ENCODE peak calls at places on chromosomes 4 and X, in four cellular contexts. One of them, this sample, is unnamed.

GRCh38 chr4:153346563-153346962 is 2.1 kb downstream of the MND1 start:
- DNase-seq in K562: peak
- DNase-seq in GM12878: no peak
- DNase-seq in HepG2: no peak
- DNase-seq in this sample: no peak

GRCh38 chrX:46913710-46914109 is 1.5 kb downstream of the JADE3 start:
- DNase-seq in HepG2: peak
- DNase-seq in K562: no peak
- DNase-seq in GM12878: no peak
- DNase-seq in this sample: no peak

GRCh38 chrX:151742311-151742710 is 7.8 kb downstream of the CNGA2 start:
- DNase-seq in K562: no peak
- DNase-seq in HepG2: no peak
- DNase-seq in GM12878: no peak
- DNase-seq in this sample: no peak

GRCh38 chr4:76758996-76759395 is 138.9 kb downstream of the SOWAHB start:
- DNase-seq in GM12878: peak
- DNase-seq in K562: no peak
- DNase-seq in HepG2: no peak
- DNase-seq in this sample: no peak

GRCh38 chr4:88661724-88662123 is 35.9 kb downstream of the NAP1L5 start:
- DNase-seq in GM12878: no peak
- DNase-seq in HepG2: no peak
- DNase-seq in K562: no peak
- DNase-seq in this sample: no peak

GRCh38 chr4:174273960-174274359 is 9.5 kb downstream of the FBXO8 start:
- DNase-seq in HepG2: no peak
- DNase-seq in K562: no peak
- DNase-seq in GM12878: no peak
- DNase-seq in this sample: no peak

GRCh38 chrX:75784689-75785491 is at the start of gene MAGEE2:
- DNase-seq in HepG2: peak
- DNase-seq in GM12878: no peak
- DNase-seq in K562: no peak
- DNase-seq in this sample: no peak

GRCh38 chrX:103404225-103405008 is 28.1 kb downstream of the BEX3 start:
- DNase-seq in HepG2: peak
- DNase-seq in K562: peak
- DNase-seq in GM12878: peak
- DNase-seq in this sample: peak

GRCh38 chrX:298993-299392 is 17.8 kb downstream of the PLCXD1 start:
- DNase-seq in K562: no peak
- DNase-seq in HepG2: no peak
- DNase-seq in GM12878: no peak
- DNase-seq in this sample: no peak

GRCh38 chr4:141331534-141332358 is 111.1 kb downstream of the ZNF330 start:
- DNase-seq in GM12878: no peak
- DNase-seq in HepG2: no peak
- DNase-seq in K562: no peak
- DNase-seq in this sample: no peak

GRCh38 chr4:139795915-139796314 is 130.3 kb downstream of the MGST2 start:
- DNase-seq in HepG2: no peak
- DNase-seq in K562: no peak
- DNase-seq in GM12878: no peak
- DNase-seq in this sample: no peak

GRCh38 chr4:165982934-165983333 is 109.9 kb downstream of the TLL1 start:
- DNase-seq in GM12878: no peak
- DNase-seq in K562: no peak
- DNase-seq in HepG2: peak
- DNase-seq in this sample: no peak

GRCh38 chr4:92381640-92382039 is 77.9 kb downstream of the GRID2 start:
- DNase-seq in GM12878: no peak
- DNase-seq in HepG2: no peak
- DNase-seq in K562: no peak
- DNase-seq in this sample: no peak

GRCh38 chr4:179196511-179196910 is 1754.3 kb upstream of the AGA start:
- DNase-seq in GM12878: no peak
- DNase-seq in K562: no peak
- DNase-seq in HepG2: no peak
- DNase-seq in this sample: no peak

GRCh38 chr4:88137112-88137511 is 21.3 kb downstream of the ABCG2 start:
- DNase-seq in K562: no peak
- DNase-seq in GM12878: no peak
- DNase-seq in HepG2: no peak
- DNase-seq in this sample: no peak

GRCh38 chr4:38803833-38804653 is 548 bp downstream of the TLR1 start:
- DNase-seq in HepG2: no peak
- DNase-seq in GM12878: peak
- DNase-seq in K562: no peak
- DNase-seq in this sample: no peak

GRCh38 chr4:87042986-87043820 is 108.4 kb downstream of the AFF1 start:
- DNase-seq in K562: no peak
- DNase-seq in HepG2: no peak
- DNase-seq in GM12878: no peak
- DNase-seq in this sample: no peak

GRCh38 chr4:26937136-26937535 is 76.5 kb downstream of the STIM2 start:
- DNase-seq in HepG2: no peak
- DNase-seq in GM12878: no peak
- DNase-seq in K562: peak
- DNase-seq in this sample: no peak

GRCh38 chr4:54687887-54688841 is 30.4 kb downstream of the KIT start:
- DNase-seq in HepG2: no peak
- DNase-seq in GM12878: no peak
- DNase-seq in K562: no peak
- DNase-seq in this sample: no peak

GRCh38 chr4:5371415-5372190 is 320.3 kb downstream of the STK32B start:
- DNase-seq in K562: no peak
- DNase-seq in HepG2: no peak
- DNase-seq in GM12878: no peak
- DNase-seq in this sample: no peak

GRCh38 chr4:76993787-76994641 is 44.5 kb downstream of the SEPTIN11 start:
- DNase-seq in K562: no peak
- DNase-seq in GM12878: peak
- DNase-seq in HepG2: no peak
- DNase-seq in this sample: no peak

GRCh38 chr4:177667687-177668086 is 225.4 kb upstream of the AGA start:
- DNase-seq in GM12878: no peak
- DNase-seq in K562: no peak
- DNase-seq in HepG2: no peak
- DNase-seq in this sample: no peak

GRCh38 chr4:54877006-54877405 is 219.2 kb downstream of the KIT start:
- DNase-seq in HepG2: no peak
- DNase-seq in K562: no peak
- DNase-seq in GM12878: no peak
- DNase-seq in this sample: no peak

GRCh38 chr4:164288578-164288977 is 465.4 kb upstream of the SMIM31 start:
- DNase-seq in K562: no peak
- DNase-seq in HepG2: no peak
- DNase-seq in GM12878: no peak
- DNase-seq in this sample: no peak

GRCh38 chr4:163350672-163351071 is 7.0 kb downstream of the NPY5R start:
- DNase-seq in GM12878: no peak
- DNase-seq in HepG2: no peak
- DNase-seq in K562: no peak
- DNase-seq in this sample: no peak

GRCh38 chr4:10599574-10599973 is 85.0 kb downstream of the CLNK start:
- DNase-seq in K562: no peak
- DNase-seq in GM12878: no peak
- DNase-seq in HepG2: no peak
- DNase-seq in this sample: no peak

GRCh38 chr4:185143596-185143969 is 517 bp downstream of the SLC25A4 start:
- DNase-seq in GM12878: no peak
- DNase-seq in HepG2: peak
- DNase-seq in K562: peak
- DNase-seq in this sample: no peak

GRCh38 chr4:55016131-55016530 is 109.3 kb downstream of the KDR start:
- DNase-seq in HepG2: no peak
- DNase-seq in GM12878: no peak
- DNase-seq in K562: no peak
- DNase-seq in this sample: no peak

GRCh38 chr4:155604718-155605601 is 61.7 kb upstream of the GUCY1A1 start:
- DNase-seq in GM12878: no peak
- DNase-seq in HepG2: no peak
- DNase-seq in K562: no peak
- DNase-seq in this sample: no peak

GRCh38 chr4:88975925-88976511 is 81.0 kb downstream of the FAM13A start:
- DNase-seq in GM12878: no peak
- DNase-seq in HepG2: no peak
- DNase-seq in K562: no peak
- DNase-seq in this sample: no peak

GRCh38 chrX:9494806-9495205 is 29.9 kb downstream of the TBL1X start:
- DNase-seq in K562: peak
- DNase-seq in GM12878: no peak
- DNase-seq in HepG2: no peak
- DNase-seq in this sample: no peak

GRCh38 chr4:92969650-92970370 is 666.0 kb downstream of the GRID2 start:
- DNase-seq in K562: no peak
- DNase-seq in HepG2: peak
- DNase-seq in GM12878: no peak
- DNase-seq in this sample: no peak

GRCh38 chr4:124178449-124179021 is 534.0 kb downstream of the ANKRD50 start:
- DNase-seq in GM12878: no peak
- DNase-seq in K562: no peak
- DNase-seq in HepG2: no peak
- DNase-seq in this sample: no peak
- TF ChIP-seq CEBPB in GM12878: no peak
- TF ChIP-seq CEBPB in K562: no peak
- TF ChIP-seq CEBPB in HepG2: no peak
- TF ChIP-seq CEBPB in this sample: no peak

GRCh38 chrX:79361192-79361870 is 5.8 kb downstream of the ITM2A start:
- DNase-seq in HepG2: no peak
- DNase-seq in K562: no peak
- DNase-seq in GM12878: no peak
- DNase-seq in this sample: no peak
- TF ChIP-seq BRCA1 in HepG2: no peak
- TF ChIP-seq BRCA1 in K562: no peak
- TF ChIP-seq BRCA1 in GM12878: no peak
- TF ChIP-seq BRCA1 in this sample: no peak

DNA sequence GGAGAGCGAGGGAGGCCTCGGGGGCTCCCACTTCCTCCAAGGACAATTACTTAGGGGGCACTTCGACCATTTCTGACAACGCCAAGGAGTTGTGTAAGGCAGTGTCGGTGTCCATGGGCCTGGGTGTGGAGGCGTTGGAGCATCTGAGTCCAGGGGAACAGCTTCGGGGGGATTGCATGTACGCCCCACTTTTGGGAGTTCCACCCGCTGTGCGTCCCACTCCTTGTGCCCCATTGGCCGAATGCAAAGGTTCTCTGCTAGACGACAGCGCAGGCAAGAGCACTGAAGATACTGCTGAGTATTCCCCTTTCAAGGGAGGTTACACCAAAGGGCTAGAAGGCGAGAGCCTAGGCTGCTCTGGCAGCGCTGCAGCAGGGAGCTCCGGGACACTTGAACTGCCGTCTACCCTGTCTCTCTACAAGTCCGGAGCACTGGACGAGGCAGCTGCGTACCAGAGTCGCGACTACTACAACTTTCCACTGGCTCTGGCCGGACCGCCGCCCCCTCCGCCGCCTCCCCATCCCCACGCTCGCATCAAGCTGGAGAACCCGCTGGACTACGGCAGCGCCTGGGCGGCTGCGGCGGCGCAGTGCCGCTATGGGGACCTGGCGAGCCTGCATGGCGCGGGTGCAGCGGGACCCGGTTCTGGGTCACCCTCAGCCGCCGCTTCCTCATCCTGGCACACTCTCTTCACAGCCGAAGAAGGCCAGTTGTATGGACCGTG is 2.1 kb downstream of the AR start:
- DNase-seq in GM12878: no peak
- DNase-seq in K562: no peak
- DNase-seq in HepG2: no peak
- DNase-seq in this sample: peak
- TF ChIP-seq CEBPB in GM12878: no peak
- TF ChIP-seq CEBPB in K562: no peak
- TF ChIP-seq CEBPB in HepG2: no peak
- TF ChIP-seq CEBPB in this sample: no peak

GRCh38 chr4:175946472-175947116 is 119.0 kb upstream of the WDR17 start:
- DNase-seq in HepG2: no peak
- DNase-seq in K562: no peak
- DNase-seq in GM12878: no peak
- DNase-seq in this sample: no peak
- TF ChIP-seq BRCA1 in HepG2: no peak
- TF ChIP-seq BRCA1 in K562: no peak
- TF ChIP-seq BRCA1 in GM12878: no peak
- TF ChIP-seq BRCA1 in this sample: no peak

DNA sequence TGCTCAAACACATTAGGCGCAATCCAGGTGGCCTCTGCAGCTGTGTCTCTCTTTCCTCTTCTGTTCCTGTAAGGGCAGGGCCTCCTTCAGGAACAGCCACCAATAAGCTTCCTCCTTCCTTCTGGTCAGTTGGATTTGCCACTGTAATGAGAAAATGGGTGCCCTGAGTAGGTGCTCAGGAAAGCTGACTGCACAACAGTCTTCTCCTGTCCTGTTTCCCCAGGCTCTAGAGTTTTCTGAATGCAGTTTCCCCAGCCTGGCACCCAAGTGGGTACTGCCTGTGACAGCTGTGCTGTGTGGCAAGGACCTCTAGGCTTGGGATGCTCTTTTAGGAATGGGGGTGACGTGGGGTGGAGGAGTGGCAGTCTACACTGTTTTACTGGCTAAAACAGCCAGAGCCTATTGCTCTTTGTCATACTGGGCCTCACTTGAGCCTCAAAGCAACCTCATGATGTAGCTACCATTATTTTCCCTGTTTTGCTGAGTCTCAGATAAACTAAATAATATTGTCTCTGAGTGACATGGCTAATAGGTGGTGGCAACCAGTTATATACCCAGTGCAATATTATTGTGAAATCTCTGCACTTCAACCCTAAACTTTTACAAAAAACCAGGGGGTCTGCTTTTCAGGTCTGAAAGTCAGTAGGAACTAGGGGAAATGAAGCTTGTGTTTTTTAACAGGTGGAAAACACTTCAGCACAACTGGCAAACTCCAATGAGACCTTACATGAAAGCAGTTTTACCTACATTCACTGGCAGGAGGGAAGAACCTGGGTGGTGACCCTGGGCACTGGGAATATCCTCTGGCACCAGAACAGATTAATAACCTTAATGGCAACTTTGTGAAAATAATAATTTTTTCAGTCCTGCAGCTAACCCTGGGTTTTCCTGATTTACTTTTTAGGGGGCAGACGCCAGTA is 1.1 kb downstream of the CXCL2 start:
- DNase-seq in GM12878: no peak
- DNase-seq in HepG2: no peak
- DNase-seq in K562: no peak
- DNase-seq in this sample: no peak
- TF ChIP-seq CEBPB in GM12878: no peak
- TF ChIP-seq CEBPB in HepG2: peak
- TF ChIP-seq CEBPB in K562: peak
- TF ChIP-seq CEBPB in this sample: no peak

DNA sequence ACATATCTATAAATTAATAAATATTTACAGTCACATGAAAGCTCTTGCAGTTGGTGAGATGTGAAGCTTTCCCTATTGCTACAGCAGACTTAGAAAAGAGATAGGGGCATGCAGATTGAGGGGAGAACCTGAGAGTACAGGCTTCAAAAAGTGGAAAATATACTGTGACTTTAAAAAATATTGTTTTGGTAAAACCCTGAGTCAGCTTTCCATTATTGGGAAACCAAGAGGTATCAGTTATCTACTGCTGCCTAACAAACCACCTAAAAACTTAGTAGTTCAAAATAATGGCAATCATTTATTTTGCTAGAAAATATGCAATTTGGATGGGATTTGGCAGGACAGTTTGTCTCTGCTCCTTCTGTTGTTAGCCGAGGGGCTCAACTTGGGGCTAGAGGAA is 38.3 kb downstream of the LANCL3 start:
- DNase-seq in K562: no peak
- DNase-seq in HepG2: no peak
- DNase-seq in GM12878: no peak
- DNase-seq in this sample: no peak
- TF ChIP-seq BRCA1 in K562: no peak
- TF ChIP-seq BRCA1 in HepG2: no peak
- TF ChIP-seq BRCA1 in GM12878: no peak
- TF ChIP-seq BRCA1 in this sample: no peak